ENCODE peak calls at places on chromosomes 1 and 21, in six cellular contexts. G is A549, P is RPMI7951, L is mesendoderm, K is lower lobe of right lung, W is NCI-H187. T is an unnamed sample.

GRCh38 chr1:20076695-20077461 is 6.9 kb downstream of the PLA2G5 start:
- DNase-seq in P (peak; percentile 46), G (no peak), K (no peak), W (no peak), L (peak; percentile 57), T (no peak)

GRCh38 chr1:62687421-62687902 is 724 bp downstream of the DOCK7 start:
- DNase-seq in L (no peak), W (no peak), P (peak; percentile 54), G (peak; percentile 13), K (no peak), T (peak; percentile 21)

GRCh38 chr1:76593614-76594013 is 273.7 kb upstream of the ST6GALNAC5 start:
- DNase-seq in W (no peak), P (no peak), G (no peak), K (no peak), L (peak; percentile 23), T (no peak)

GRCh38 chr1:198970919-198971318 is 332.1 kb downstream of the PTPRC start:
- DNase-seq in K (no peak), P (peak; percentile 32), L (no peak), W (no peak), G (no peak), T (no peak)

GRCh38 chr21:16072692-16073091 is 342.9 kb downstream of the USP25 start:
- DNase-seq in W (no peak), K (no peak), P (no peak), L (no peak), G (no peak), T (peak; percentile 49)

GRCh38 chr1:183883629-183884028 is 78.7 kb downstream of the RGL1 start:
- DNase-seq in W (no peak), P (no peak), L (no peak), K (no peak), G (no peak), T (no peak)

GRCh38 chr1:225919906-225920305 is 4.1 kb downstream of the PYCR2 start:
- DNase-seq in P (peak; percentile 92), K (peak; percentile 76), W (no peak), G (no peak), L (no peak), T (peak; percentile 76)

GRCh38 chr1:169271094-169271493 is 96.5 kb downstream of the NME7 start:
- DNase-seq in L (peak; percentile 48), K (no peak), P (peak; percentile 2), G (no peak), W (no peak), T (no peak)

GRCh38 chr1:11934295-11935039 is at the start of gene PLOD1:
- DNase-seq in W (peak; percentile 37), K (peak; percentile 91), P (peak; percentile 92), G (peak; percentile 69), L (peak; percentile 91), T (peak; percentile 78)

GRCh38 chr1:26022404-26022779 is 817 bp downstream of the EXTL1 start:
- DNase-seq in G (no peak), L (no peak), W (no peak), P (no peak), K (no peak), T (no peak)

GRCh38 chr1:100308777-100309176 is 42.8 kb downstream of the RTCA start:
- DNase-seq in L (no peak), K (no peak), P (no peak), G (no peak), W (no peak), T (peak; percentile 18)

GRCh38 chr1:25672763-25673409 is 56.3 kb downstream of the MAN1C1 start:
- DNase-seq in K (no peak), W (no peak), L (peak; percentile 31), G (no peak), P (peak; percentile 49), T (no peak)

GRCh38 chr1:110339427-110340206 is 440 bp downstream of the RBM15 start:
- DNase-seq in G (peak; percentile 30), K (peak; percentile 75), P (peak; percentile 58), W (no peak), L (peak; percentile 94), T (peak; percentile 37)

GRCh38 chr1:82950606-82951200 is 1048.2 kb downstream of the TTLL7 start:
- DNase-seq in K (no peak), G (no peak), W (no peak), P (peak; percentile 57), L (no peak), T (no peak)

GRCh38 chr21:19695796-19696195 is 1292.2 kb upstream of the TMPRSS15 start:
- DNase-seq in W (no peak), G (no peak), L (no peak), K (no peak), P (no peak), T (no peak)

GRCh38 chr21:45461369-45461750 is 56.4 kb downstream of the COL18A1 start:
- DNase-seq in L (no peak), P (peak; percentile 65), W (no peak), K (no peak), G (no peak), T (no peak)

GRCh38 chr21:33661146-33661545 is 18.8 kb downstream of the ITSN1 start:
- DNase-seq in G (no peak), W (no peak), L (no peak), K (no peak), P (no peak), T (peak; percentile 21)

GRCh38 chr1:105544475-105544874 is 1512.0 kb upstream of the PRMT6 start:
- DNase-seq in P (no peak), W (no peak), K (no peak), L (no peak), G (no peak), T (peak; percentile 48)

GRCh38 chr1:31669786-31670582 is 25.3 kb upstream of the PEF1 start:
- DNase-seq in G (peak; percentile 22), K (peak; percentile 85), L (peak; percentile 56), W (no peak), P (peak; percentile 63), T (no peak)

GRCh38 chr1:165738794-165739193 is 29.9 kb downstream of the TMCO1 start:
- DNase-seq in G (no peak), K (no peak), L (no peak), P (no peak), W (no peak), T (no peak)

GRCh38 chr1:147892216-147892615 is 10.4 kb upstream of the GJA8 start:
- DNase-seq in W (no peak), L (peak; percentile 49), K (no peak), P (peak; percentile 24), G (peak; percentile 16), T (no peak)

GRCh38 chr1:53892911-53893310 is 1.1 kb upstream of the DIO1 start:
- DNase-seq in P (no peak), G (no peak), L (no peak), K (peak; percentile 67), W (no peak), T (no peak)

GRCh38 chr1:19430121-19431068 is 54.9 kb downstream of the CAPZB start:
- DNase-seq in K (no peak), G (peak; percentile 41), W (no peak), P (peak; percentile 89), L (no peak), T (peak; percentile 76)